ENCODE peak calls at places on chromosomes 4 and X, in six cellular contexts. V is HCT116, H is GM12892, I is transverse colon, G is GM12891, M is K562. E is an unnamed sample.

GRCh38 chr4:168796362-168797106 is 213.5 kb downstream of the CBR4 start:
- DNase-seq in I (no peak), H (no peak), G (no peak), V (peak; percentile 52), M (no peak), E (no peak)

GRCh38 chr4:184444953-184445309 is 29.4 kb downstream of the IRF2 start:
- DNase-seq in G (no peak), H (no peak), I (peak; percentile 39), V (no peak), M (no peak), E (no peak)

GRCh38 chr4:175125410-175126068 is 207.4 kb downstream of the ADAM29 start:
- DNase-seq in H (no peak), M (no peak), G (no peak), I (no peak), V (no peak), E (no peak)

GRCh38 chr4:99506781-99507180 is 4.0 kb upstream of the C4orf17 start:
- DNase-seq in G (no peak), I (no peak), M (no peak), H (no peak), V (no peak), E (no peak)

GRCh38 chrX:72308566-72309296 is 3.0 kb upstream of the CITED1 start:
- DNase-seq in V (peak; percentile 34), M (peak; percentile 71), G (no peak), I (peak; percentile 73), H (no peak), E (peak; percentile 63)

GRCh38 chr4:2340272-2341061 is 78.0 kb downstream of the ZFYVE28 start:
- DNase-seq in G (no peak), I (no peak), H (no peak), M (no peak), V (no peak), E (no peak)

GRCh38 chr4:147108409-147108808 is 162.7 kb upstream of the TTC29 start:
- DNase-seq in H (no peak), G (no peak), I (no peak), M (no peak), V (no peak), E (no peak)

GRCh38 chr4:115145393-115146160 is 32.2 kb upstream of the NDST4 start:
- DNase-seq in I (peak; percentile 22), G (no peak), H (no peak), M (no peak), V (no peak), E (no peak)

GRCh38 chr4:61200991-61201526 is 933 bp downstream of the ADGRL3 start:
- DNase-seq in M (no peak), H (no peak), G (peak; percentile 1), V (no peak), I (no peak), E (no peak)

GRCh38 chr4:83197555-83198235 is 83.2 kb upstream of the PLAC8 start:
- DNase-seq in M (no peak), G (no peak), V (no peak), I (peak; percentile 80), H (no peak), E (no peak)

GRCh38 chr4:25813705-25814104 is 49.1 kb downstream of the SEL1L3 start:
- DNase-seq in M (no peak), G (no peak), I (no peak), H (no peak), V (no peak), E (no peak)

GRCh38 chrX:54447461-54447860 is 7.3 kb downstream of the TSR2 start:
- DNase-seq in H (no peak), G (no peak), M (no peak), I (no peak), V (no peak), E (no peak)

GRCh38 chr4:187127456-187127855 is 403.8 kb upstream of the FAT1 start:
- DNase-seq in V (no peak), M (no peak), G (no peak), I (no peak), H (no peak), E (no peak)

GRCh38 chrX:125439194-125439849 is 119.7 kb downstream of the TEX13C start:
- DNase-seq in V (no peak), M (peak; percentile 52), G (no peak), I (no peak), H (no peak), E (no peak)

GRCh38 chrX:134737061-134737460 is 78.8 kb upstream of the PLAC1 start:
- DNase-seq in M (no peak), I (no peak), V (no peak), H (no peak), G (no peak), E (no peak)

GRCh38 chrX:19889582-19890342 is 2.4 kb upstream of the SH3KBP1 start:
- DNase-seq in V (peak; percentile 37), M (peak; percentile 79), I (peak; percentile 17), H (no peak), G (peak; percentile 18), E (no peak)

GRCh38 chrX:78643106-78643505 is 16.0 kb downstream of the RTL3 start:
- DNase-seq in M (no peak), V (no peak), G (no peak), I (no peak), H (no peak), E (no peak)
- TF ChIP-seq POLR2AphosphoS5 in M (no peak), V (no peak), G (no peak), I (no peak), H (no peak), E (no peak)

GRCh38 chr4:105633241-105633640 is 75.2 kb downstream of the INTS12 start:
- DNase-seq in V (no peak), G (no peak), I (no peak), M (no peak), H (no peak), E (peak; percentile 46)

GRCh38 chr4:105632599-105632998 is 75.9 kb downstream of the INTS12 start:
- DNase-seq in I (no peak), H (no peak), G (no peak), V (no peak), M (no peak), E (no peak)

GRCh38 chr4:105641876-105642275 is 66.6 kb downstream of the INTS12 start:
- DNase-seq in M (no peak), G (no peak), I (no peak), H (no peak), V (no peak), E (no peak)

GRCh38 chr4:105634402-105634801 is 74.1 kb downstream of the INTS12 start:
- DNase-seq in G (no peak), I (no peak), V (no peak), M (no peak), H (no peak), E (no peak)

DNA sequence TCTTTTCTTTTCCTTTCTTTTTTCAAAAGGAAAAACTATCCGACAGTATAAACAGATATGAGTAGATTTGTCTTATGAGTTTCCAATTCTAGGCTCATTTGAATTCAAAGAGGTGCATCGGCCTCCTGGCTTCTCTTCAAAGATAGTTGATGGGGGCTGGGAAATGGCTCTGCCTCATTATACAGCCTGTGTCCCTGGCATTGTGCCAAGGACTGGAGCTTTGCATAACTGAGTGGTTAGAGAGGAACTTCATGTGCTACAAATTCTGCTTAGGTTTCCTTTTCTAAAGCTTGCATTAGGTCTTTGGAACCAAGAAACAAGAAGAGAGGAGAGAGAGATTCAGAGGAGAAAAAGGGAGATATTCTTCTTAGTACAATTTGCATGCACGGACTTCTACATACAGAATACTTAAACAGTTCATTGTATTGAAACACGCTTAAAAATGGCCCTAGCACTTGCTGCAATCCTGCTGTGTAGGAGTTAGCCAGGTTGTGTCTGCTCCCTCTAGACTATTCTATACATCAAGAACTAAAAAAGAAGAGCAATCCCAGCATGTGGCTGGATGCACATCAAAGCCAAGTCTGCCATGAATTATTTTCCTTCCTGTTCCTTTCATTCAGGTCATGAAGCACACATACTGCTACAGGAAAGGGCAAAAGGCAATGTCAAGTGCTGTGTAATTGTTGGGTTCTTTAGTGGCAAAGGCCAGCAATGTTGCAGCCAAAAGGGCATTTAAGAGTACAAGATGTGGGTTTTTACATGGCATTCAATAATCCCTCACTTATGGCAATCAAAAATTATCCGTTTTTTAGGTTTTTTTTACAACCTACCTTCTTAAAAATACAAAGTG is 70.9 kb downstream of the INTS12 start:
- DNase-seq in V (no peak), M (peak; percentile 42), H (no peak), I (peak; percentile 83), G (peak; percentile 4), E (peak; percentile 42)
- TF ChIP-seq POLR2AphosphoS5 in V (no peak), M (no peak), H (no peak), I (no peak), G (no peak), E (peak; percentile 24)

GRCh38 chrX:23782455-23782854 is 518 bp upstream of the SAT1 start:
- DNase-seq in M (no peak), G (no peak), V (no peak), H (no peak), I (no peak), E (no peak)

GRCh38 chrX:23785564-23785963 is 2.6 kb downstream of the SAT1 start:
- DNase-seq in M (no peak), V (no peak), H (no peak), G (no peak), I (no peak), E (no peak)

GRCh38 chrX:23782863-23783568 is at the start of gene SAT1:
- DNase-seq in H (peak; percentile 63), V (peak; percentile 86), G (peak; percentile 54), M (peak; percentile 97), I (peak; percentile 96), E (peak; percentile 94)

GRCh38 chrX:23784487-23785301 is 1.7 kb downstream of the SAT1 start:
- DNase-seq in G (no peak), H (no peak), M (peak; percentile 48), V (no peak), I (no peak), E (no peak)

DNA sequence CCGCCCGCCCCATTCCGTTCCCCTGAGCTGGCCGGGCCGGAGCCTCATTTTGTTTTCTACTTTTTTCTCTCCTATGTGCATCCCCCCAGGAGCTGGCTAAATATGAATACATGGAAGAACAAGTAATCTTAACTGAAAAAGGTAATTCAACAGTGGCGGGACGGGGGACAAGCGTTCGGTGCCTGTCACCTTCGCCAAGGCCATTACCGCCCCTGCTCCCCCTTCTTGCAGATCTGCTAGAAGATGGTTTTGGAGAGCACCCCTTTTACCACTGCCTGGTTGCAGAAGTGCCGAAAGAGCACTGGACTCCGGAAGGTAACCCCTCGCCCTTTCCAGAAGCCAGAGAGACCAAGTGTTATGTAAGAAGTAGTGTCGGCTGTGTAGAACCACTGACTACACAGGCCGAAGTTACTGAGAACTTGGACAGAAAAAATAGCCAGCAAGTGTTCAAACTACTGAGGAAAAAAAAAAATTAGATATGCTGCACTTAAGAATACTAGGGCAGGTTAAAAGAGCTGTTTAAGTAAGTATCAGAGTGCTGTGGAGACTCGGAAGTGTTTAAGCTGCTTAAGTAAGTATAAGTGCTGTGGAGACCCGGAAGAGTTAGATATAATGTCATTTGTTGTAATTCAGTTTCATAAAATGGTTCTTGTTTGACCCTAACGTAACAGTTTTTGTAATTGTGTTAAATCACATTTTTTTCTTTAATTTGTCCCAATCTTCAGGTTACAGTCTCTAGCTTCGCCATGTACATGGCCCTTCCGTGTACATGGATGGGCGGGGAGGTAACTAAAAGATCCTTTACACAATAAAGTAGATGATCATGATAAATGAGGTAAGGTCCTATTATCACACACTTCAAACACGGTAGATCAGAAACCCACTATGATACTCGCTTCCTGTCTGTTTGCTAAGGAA is 855 bp downstream of the SAT1 start:
- DNase-seq in V (no peak), M (peak; percentile 28), I (no peak), G (no peak), H (no peak), E (no peak)
- TF ChIP-seq POLR2AphosphoS5 in V (peak; percentile 20), M (peak; percentile 15), I (no peak), G (no peak), H (no peak), E (no peak)

DNA sequence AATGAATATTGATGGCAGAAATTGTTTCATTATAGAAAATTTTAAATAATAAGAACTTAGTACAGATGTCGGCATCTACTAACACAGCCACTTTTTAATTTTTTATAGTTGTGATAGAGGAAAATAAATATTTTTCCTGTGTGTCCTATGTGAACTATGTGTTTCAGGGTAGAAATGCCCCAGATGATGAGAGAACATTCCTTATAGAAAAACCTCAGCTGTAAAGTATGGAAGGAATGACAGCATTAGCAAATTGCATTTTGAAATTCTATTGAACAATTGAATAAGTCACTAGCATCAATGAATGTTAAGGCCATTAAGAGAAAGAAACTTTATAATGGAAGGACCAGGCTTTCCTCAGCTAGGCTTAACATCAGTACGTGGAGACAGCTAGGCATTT is 149.2 kb downstream of the CFAP299 start:
- DNase-seq in G (no peak), H (no peak), I (no peak), V (no peak), M (no peak), E (no peak)
- TF ChIP-seq POLR2AphosphoS5 in G (no peak), H (no peak), I (no peak), V (no peak), M (no peak), E (no peak)